ENCODE peak calls at places on chromosome 17, in four cellular contexts. One of them, this sample, is unnamed.

GRCh38 chr17:61323015-61323379 is 76.6 kb upstream of the TBX2 start:
- DNase-seq in activated CD4-positive, alpha-beta T cell treated with anti-CD3 and anti-CD28 coated beads for 24 hours: no peak
- DNase-seq in progenitor cell of endocrine pancreas: no peak
- DNase-seq in activated CD8-positive, alpha-beta T cell treated with anti-CD3 and anti-CD28 coated beads, Interleukin-2, amount 10 ng/mL, durations not matched to agents 7 days and 5 days: no peak
- DNase-seq in this sample: no peak

GRCh38 chr17:31859487-31860008 is 504 bp upstream of the COPRS start:
- DNase-seq in progenitor cell of endocrine pancreas: no peak
- DNase-seq in activated CD4-positive, alpha-beta T cell treated with anti-CD3 and anti-CD28 coated beads for 24 hours: no peak
- DNase-seq in activated CD8-positive, alpha-beta T cell treated with anti-CD3 and anti-CD28 coated beads, Interleukin-2, amount 10 ng/mL, durations not matched to agents 7 days and 5 days: no peak
- DNase-seq in this sample: no peak

GRCh38 chr17:8015957-8016631 is 13.7 kb downstream of the GUCY2D start:
- DNase-seq in progenitor cell of endocrine pancreas: no peak
- DNase-seq in activated CD4-positive, alpha-beta T cell treated with anti-CD3 and anti-CD28 coated beads for 24 hours: peak
- DNase-seq in activated CD8-positive, alpha-beta T cell treated with anti-CD3 and anti-CD28 coated beads, Interleukin-2, amount 10 ng/mL, durations not matched to agents 7 days and 5 days: no peak
- DNase-seq in this sample: no peak

GRCh38 chr17:28499684-28500357 is 6.3 kb upstream of the FOXN1 start:
- DNase-seq in activated CD4-positive, alpha-beta T cell treated with anti-CD3 and anti-CD28 coated beads for 24 hours: no peak
- DNase-seq in activated CD8-positive, alpha-beta T cell treated with anti-CD3 and anti-CD28 coated beads, Interleukin-2, amount 10 ng/mL, durations not matched to agents 7 days and 5 days: no peak
- DNase-seq in progenitor cell of endocrine pancreas: no peak
- DNase-seq in this sample: no peak

GRCh38 chr17:76867578-76868175 is 527 bp upstream of the MGAT5B start:
- DNase-seq in progenitor cell of endocrine pancreas: no peak
- DNase-seq in activated CD8-positive, alpha-beta T cell treated with anti-CD3 and anti-CD28 coated beads, Interleukin-2, amount 10 ng/mL, durations not matched to agents 7 days and 5 days: no peak
- DNase-seq in activated CD4-positive, alpha-beta T cell treated with anti-CD3 and anti-CD28 coated beads for 24 hours: no peak
- DNase-seq in this sample: no peak

GRCh38 chr17:50372708-50373556 is at the start of the genes EME1 and MRPL27:
- DNase-seq in activated CD8-positive, alpha-beta T cell treated with anti-CD3 and anti-CD28 coated beads, Interleukin-2, amount 10 ng/mL, durations not matched to agents 7 days and 5 days: peak
- DNase-seq in activated CD4-positive, alpha-beta T cell treated with anti-CD3 and anti-CD28 coated beads for 24 hours: peak
- DNase-seq in progenitor cell of endocrine pancreas: peak
- DNase-seq in this sample: peak

GRCh38 chr17:72175787-72176515 is 55.1 kb downstream of the SOX9 start:
- DNase-seq in progenitor cell of endocrine pancreas: no peak
- DNase-seq in activated CD4-positive, alpha-beta T cell treated with anti-CD3 and anti-CD28 coated beads for 24 hours: no peak
- DNase-seq in activated CD8-positive, alpha-beta T cell treated with anti-CD3 and anti-CD28 coated beads, Interleukin-2, amount 10 ng/mL, durations not matched to agents 7 days and 5 days: no peak
- DNase-seq in this sample: no peak

GRCh38 chr17:82872591-82873520 is 33.0 kb upstream of the ZNF750 start:
- DNase-seq in activated CD4-positive, alpha-beta T cell treated with anti-CD3 and anti-CD28 coated beads for 24 hours: no peak
- DNase-seq in activated CD8-positive, alpha-beta T cell treated with anti-CD3 and anti-CD28 coated beads, Interleukin-2, amount 10 ng/mL, durations not matched to agents 7 days and 5 days: no peak
- DNase-seq in progenitor cell of endocrine pancreas: no peak
- DNase-seq in this sample: no peak

GRCh38 chr17:38590988-38591758 is 14.6 kb downstream of the SRCIN1 start:
- DNase-seq in activated CD8-positive, alpha-beta T cell treated with anti-CD3 and anti-CD28 coated beads, Interleukin-2, amount 10 ng/mL, durations not matched to agents 7 days and 5 days: peak
- DNase-seq in progenitor cell of endocrine pancreas: no peak
- DNase-seq in activated CD4-positive, alpha-beta T cell treated with anti-CD3 and anti-CD28 coated beads for 24 hours: no peak
- DNase-seq in this sample: no peak

GRCh38 chr17:13884347-13884746 is 185.0 kb upstream of the COX10 start:
- DNase-seq in activated CD4-positive, alpha-beta T cell treated with anti-CD3 and anti-CD28 coated beads for 24 hours: no peak
- DNase-seq in progenitor cell of endocrine pancreas: no peak
- DNase-seq in activated CD8-positive, alpha-beta T cell treated with anti-CD3 and anti-CD28 coated beads, Interleukin-2, amount 10 ng/mL, durations not matched to agents 7 days and 5 days: no peak
- DNase-seq in this sample: no peak

GRCh38 chr17:81101614-81102306 is 63.5 kb upstream of the PVALEF start:
- DNase-seq in progenitor cell of endocrine pancreas: peak
- DNase-seq in activated CD4-positive, alpha-beta T cell treated with anti-CD3 and anti-CD28 coated beads for 24 hours: peak
- DNase-seq in activated CD8-positive, alpha-beta T cell treated with anti-CD3 and anti-CD28 coated beads, Interleukin-2, amount 10 ng/mL, durations not matched to agents 7 days and 5 days: peak
- DNase-seq in this sample: peak

GRCh38 chr17:56851008-56851407 is 17.1 kb downstream of the DGKE start:
- DNase-seq in progenitor cell of endocrine pancreas: no peak
- DNase-seq in activated CD4-positive, alpha-beta T cell treated with anti-CD3 and anti-CD28 coated beads for 24 hours: no peak
- DNase-seq in activated CD8-positive, alpha-beta T cell treated with anti-CD3 and anti-CD28 coated beads, Interleukin-2, amount 10 ng/mL, durations not matched to agents 7 days and 5 days: no peak
- DNase-seq in this sample: no peak

GRCh38 chr17:9258115-9259020 is 237.1 kb downstream of the NTN1 start:
- DNase-seq in progenitor cell of endocrine pancreas: no peak
- DNase-seq in activated CD4-positive, alpha-beta T cell treated with anti-CD3 and anti-CD28 coated beads for 24 hours: no peak
- DNase-seq in activated CD8-positive, alpha-beta T cell treated with anti-CD3 and anti-CD28 coated beads, Interleukin-2, amount 10 ng/mL, durations not matched to agents 7 days and 5 days: no peak
- DNase-seq in this sample: peak

GRCh38 chr17:44279586-44280344 is 11.8 kb upstream of the SLC4A1 start:
- DNase-seq in progenitor cell of endocrine pancreas: no peak
- DNase-seq in activated CD4-positive, alpha-beta T cell treated with anti-CD3 and anti-CD28 coated beads for 24 hours: no peak
- DNase-seq in activated CD8-positive, alpha-beta T cell treated with anti-CD3 and anti-CD28 coated beads, Interleukin-2, amount 10 ng/mL, durations not matched to agents 7 days and 5 days: peak
- DNase-seq in this sample: no peak

GRCh38 chr17:19383681-19384470 is 3.1 kb downstream of the MFAP4 start:
- DNase-seq in progenitor cell of endocrine pancreas: no peak
- DNase-seq in activated CD4-positive, alpha-beta T cell treated with anti-CD3 and anti-CD28 coated beads for 24 hours: no peak
- DNase-seq in activated CD8-positive, alpha-beta T cell treated with anti-CD3 and anti-CD28 coated beads, Interleukin-2, amount 10 ng/mL, durations not matched to agents 7 days and 5 days: no peak
- DNase-seq in this sample: no peak

GRCh38 chr17:52233176-52233575 is 74.7 kb upstream of the CA10 start:
- DNase-seq in progenitor cell of endocrine pancreas: no peak
- DNase-seq in activated CD4-positive, alpha-beta T cell treated with anti-CD3 and anti-CD28 coated beads for 24 hours: no peak
- DNase-seq in activated CD8-positive, alpha-beta T cell treated with anti-CD3 and anti-CD28 coated beads, Interleukin-2, amount 10 ng/mL, durations not matched to agents 7 days and 5 days: no peak
- DNase-seq in this sample: no peak

GRCh38 chr17:42843358-42843934 is 934 bp upstream of the AOC2 start:
- DNase-seq in progenitor cell of endocrine pancreas: no peak
- DNase-seq in activated CD8-positive, alpha-beta T cell treated with anti-CD3 and anti-CD28 coated beads, Interleukin-2, amount 10 ng/mL, durations not matched to agents 7 days and 5 days: no peak
- DNase-seq in activated CD4-positive, alpha-beta T cell treated with anti-CD3 and anti-CD28 coated beads for 24 hours: no peak
- DNase-seq in this sample: peak

This sample was measured in NCI-H526 treated with DMSO at 0.1 percent for 48 hours.